ENCODE peak calls at places on chromosomes 5 and 9, in nine cellular contexts. One of them, this sample, is unnamed.

GRCh38 chr9:114321759-114322158 is 1.1 kb upstream of the ORM1 start:
- DNase-seq in pancreas: no peak
- DNase-seq in dorsolateral prefrontal cortex: no peak
- DNase-seq in HFF-Myc: no peak
- DNase-seq in neural progenitor cell: no peak
- DNase-seq in astrocyte of the spinal cord: peak
- DNase-seq in endothelial cell: no peak
- DNase-seq in body of pancreas: no peak
- DNase-seq in left ventricle myocardium inferior: no peak
- DNase-seq in this sample: no peak

GRCh38 chr9:108151161-108151586 is 661.6 kb upstream of the KLF4 start:
- DNase-seq in HFF-Myc: peak
- DNase-seq in neural progenitor cell: no peak
- DNase-seq in dorsolateral prefrontal cortex: no peak
- DNase-seq in pancreas: no peak
- DNase-seq in endothelial cell: no peak
- DNase-seq in body of pancreas: no peak
- DNase-seq in left ventricle myocardium inferior: peak
- DNase-seq in astrocyte of the spinal cord: peak
- DNase-seq in this sample: no peak

GRCh38 chr5:106825379-106825778 is 845.4 kb downstream of the EFNA5 start:
- DNase-seq in HFF-Myc: no peak
- DNase-seq in neural progenitor cell: no peak
- DNase-seq in left ventricle myocardium inferior: no peak
- DNase-seq in dorsolateral prefrontal cortex: no peak
- DNase-seq in pancreas: no peak
- DNase-seq in endothelial cell: no peak
- DNase-seq in astrocyte of the spinal cord: peak
- DNase-seq in body of pancreas: no peak
- DNase-seq in this sample: no peak

GRCh38 chr9:124291801-124292396 is 34.1 kb downstream of the NEK6 start:
- DNase-seq in HFF-Myc: no peak
- DNase-seq in dorsolateral prefrontal cortex: no peak
- DNase-seq in neural progenitor cell: no peak
- DNase-seq in pancreas: no peak
- DNase-seq in astrocyte of the spinal cord: no peak
- DNase-seq in endothelial cell: no peak
- DNase-seq in body of pancreas: no peak
- DNase-seq in left ventricle myocardium inferior: peak
- DNase-seq in this sample: peak

GRCh38 chr9:116421006-116421538 is 266.0 kb upstream of the TRIM32 start:
- DNase-seq in astrocyte of the spinal cord: no peak
- DNase-seq in neural progenitor cell: no peak
- DNase-seq in HFF-Myc: no peak
- DNase-seq in endothelial cell: no peak
- DNase-seq in dorsolateral prefrontal cortex: no peak
- DNase-seq in body of pancreas: no peak
- DNase-seq in left ventricle myocardium inferior: no peak
- DNase-seq in pancreas: no peak
- DNase-seq in this sample: no peak

GRCh38 chr5:135246923-135247795 is 151.9 kb downstream of the MACROH2A1 start:
- DNase-seq in pancreas: no peak
- DNase-seq in HFF-Myc: peak
- DNase-seq in left ventricle myocardium inferior: no peak
- DNase-seq in astrocyte of the spinal cord: peak
- DNase-seq in body of pancreas: no peak
- DNase-seq in endothelial cell: no peak
- DNase-seq in neural progenitor cell: no peak
- DNase-seq in dorsolateral prefrontal cortex: no peak
- DNase-seq in this sample: no peak

GRCh38 chr9:78064075-78064474 is 32.5 kb upstream of the GNAQ start:
- DNase-seq in astrocyte of the spinal cord: peak
- DNase-seq in body of pancreas: no peak
- DNase-seq in HFF-Myc: no peak
- DNase-seq in pancreas: no peak
- DNase-seq in neural progenitor cell: no peak
- DNase-seq in endothelial cell: no peak
- DNase-seq in dorsolateral prefrontal cortex: no peak
- DNase-seq in left ventricle myocardium inferior: no peak
- DNase-seq in this sample: no peak

GRCh38 chr5:174384509-174384947 is 339.0 kb downstream of the NSG2 start:
- DNase-seq in neural progenitor cell: no peak
- DNase-seq in pancreas: no peak
- DNase-seq in dorsolateral prefrontal cortex: no peak
- DNase-seq in endothelial cell: no peak
- DNase-seq in body of pancreas: no peak
- DNase-seq in HFF-Myc: peak
- DNase-seq in left ventricle myocardium inferior: no peak
- DNase-seq in astrocyte of the spinal cord: no peak
- DNase-seq in this sample: no peak

GRCh38 chr5:66744040-66744439 is 147.8 kb downstream of the MAST4 start:
- DNase-seq in HFF-Myc: no peak
- DNase-seq in pancreas: no peak
- DNase-seq in dorsolateral prefrontal cortex: no peak
- DNase-seq in neural progenitor cell: no peak
- DNase-seq in left ventricle myocardium inferior: peak
- DNase-seq in astrocyte of the spinal cord: peak
- DNase-seq in endothelial cell: no peak
- DNase-seq in body of pancreas: no peak
- DNase-seq in this sample: peak

GRCh38 chr5:166493627-166494026 is 1797.8 kb upstream of the WWC1 start:
- DNase-seq in dorsolateral prefrontal cortex: no peak
- DNase-seq in astrocyte of the spinal cord: no peak
- DNase-seq in body of pancreas: no peak
- DNase-seq in pancreas: no peak
- DNase-seq in neural progenitor cell: no peak
- DNase-seq in left ventricle myocardium inferior: no peak
- DNase-seq in HFF-Myc: no peak
- DNase-seq in endothelial cell: no peak
- DNase-seq in this sample: no peak

GRCh38 chr9:85716031-85716877 is 25.5 kb downstream of the AGTPBP1 start:
- DNase-seq in neural progenitor cell: no peak
- DNase-seq in HFF-Myc: no peak
- DNase-seq in dorsolateral prefrontal cortex: no peak
- DNase-seq in astrocyte of the spinal cord: no peak
- DNase-seq in endothelial cell: no peak
- DNase-seq in body of pancreas: no peak
- DNase-seq in pancreas: no peak
- DNase-seq in left ventricle myocardium inferior: no peak
- DNase-seq in this sample: no peak

GRCh38 chr9:113907282-113907681 is 31.2 kb downstream of the ZNF618 start:
- DNase-seq in neural progenitor cell: no peak
- DNase-seq in left ventricle myocardium inferior: no peak
- DNase-seq in body of pancreas: no peak
- DNase-seq in pancreas: no peak
- DNase-seq in HFF-Myc: no peak
- DNase-seq in astrocyte of the spinal cord: no peak
- DNase-seq in endothelial cell: no peak
- DNase-seq in dorsolateral prefrontal cortex: no peak
- DNase-seq in this sample: no peak

GRCh38 chr5:172282277-172283019 is 1.1 kb downstream of the UBTD2 start:
- DNase-seq in dorsolateral prefrontal cortex: no peak
- DNase-seq in body of pancreas: no peak
- DNase-seq in pancreas: no peak
- DNase-seq in endothelial cell: no peak
- DNase-seq in neural progenitor cell: no peak
- DNase-seq in left ventricle myocardium inferior: no peak
- DNase-seq in HFF-Myc: no peak
- DNase-seq in astrocyte of the spinal cord: peak
- DNase-seq in this sample: no peak

GRCh38 chr5:108093186-108093585 is 288.7 kb downstream of the FBXL17 start:
- DNase-seq in neural progenitor cell: peak
- DNase-seq in HFF-Myc: no peak
- DNase-seq in pancreas: no peak
- DNase-seq in astrocyte of the spinal cord: peak
- DNase-seq in dorsolateral prefrontal cortex: no peak
- DNase-seq in left ventricle myocardium inferior: no peak
- DNase-seq in endothelial cell: no peak
- DNase-seq in body of pancreas: no peak
- DNase-seq in this sample: no peak

GRCh38 chr9:94613003-94613402 is 19.4 kb upstream of the FBP2 start:
- DNase-seq in astrocyte of the spinal cord: no peak
- DNase-seq in dorsolateral prefrontal cortex: no peak
- DNase-seq in left ventricle myocardium inferior: no peak
- DNase-seq in endothelial cell: no peak
- DNase-seq in body of pancreas: no peak
- DNase-seq in neural progenitor cell: no peak
- DNase-seq in HFF-Myc: no peak
- DNase-seq in pancreas: no peak
- DNase-seq in this sample: no peak

GRCh38 chr9:122168356-122168755 is 8.6 kb downstream of the MORN5 start:
- DNase-seq in endothelial cell: no peak
- DNase-seq in HFF-Myc: no peak
- DNase-seq in body of pancreas: no peak
- DNase-seq in left ventricle myocardium inferior: no peak
- DNase-seq in pancreas: no peak
- DNase-seq in neural progenitor cell: no peak
- DNase-seq in astrocyte of the spinal cord: no peak
- DNase-seq in dorsolateral prefrontal cortex: no peak
- DNase-seq in this sample: no peak

DNA sequence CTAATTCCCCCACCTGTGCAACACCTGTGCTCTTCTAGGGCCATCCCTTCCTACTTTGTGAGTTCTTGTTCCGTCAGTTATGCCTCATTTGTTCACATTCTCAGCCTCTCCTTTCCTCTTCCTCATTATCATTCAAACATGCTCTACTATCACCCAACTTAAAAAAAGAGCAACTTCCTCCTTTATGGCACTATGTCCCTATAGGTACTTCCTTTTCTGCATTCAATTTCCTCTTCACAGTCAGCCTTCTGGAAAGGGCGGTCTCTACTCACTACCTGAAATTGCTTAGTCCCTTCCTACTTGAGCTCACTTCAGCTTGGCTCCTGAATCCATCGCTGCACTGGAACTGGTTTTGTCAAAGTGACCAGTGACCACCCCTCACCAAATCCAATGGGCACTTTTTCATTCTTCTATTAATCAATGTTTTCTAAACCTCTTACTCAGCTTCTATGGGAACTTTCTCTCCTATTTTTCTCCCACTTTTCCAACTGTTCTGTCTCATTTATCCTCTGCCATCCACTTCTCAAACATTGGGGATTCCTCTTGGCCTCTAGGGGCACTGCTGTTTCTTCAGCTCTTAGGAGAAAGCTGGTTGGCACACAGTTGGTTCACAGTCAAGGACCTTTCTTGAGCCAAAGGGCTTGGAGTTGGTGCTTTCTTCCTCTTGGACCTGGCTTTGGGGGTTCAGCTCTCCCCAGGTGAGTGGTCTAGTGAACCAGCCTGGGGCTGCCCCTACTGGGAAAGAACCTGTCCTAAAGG is 112.0 kb upstream of the LHFPL2 start:
- DNase-seq in left ventricle myocardium inferior: no peak
- DNase-seq in HFF-Myc: no peak
- DNase-seq in pancreas: no peak
- DNase-seq in neural progenitor cell: no peak
- DNase-seq in body of pancreas: no peak
- DNase-seq in astrocyte of the spinal cord: no peak
- DNase-seq in dorsolateral prefrontal cortex: no peak
- DNase-seq in endothelial cell: no peak
- DNase-seq in this sample: no peak
- TF ChIP-seq CTCF in left ventricle myocardium inferior: peak
- TF ChIP-seq CTCF in HFF-Myc: peak
- TF ChIP-seq CTCF in pancreas: no peak
- TF ChIP-seq CTCF in neural progenitor cell: peak
- TF ChIP-seq CTCF in body of pancreas: no peak
- TF ChIP-seq CTCF in astrocyte of the spinal cord: peak
- TF ChIP-seq CTCF in dorsolateral prefrontal cortex: peak
- TF ChIP-seq CTCF in endothelial cell: no peak
- TF ChIP-seq CTCF in this sample: no peak

GRCh38 chr9:105690742-105691141 is 3.6 kb upstream of the TMEM38B start:
- DNase-seq in dorsolateral prefrontal cortex: no peak
- DNase-seq in body of pancreas: no peak
- DNase-seq in left ventricle myocardium inferior: no peak
- DNase-seq in endothelial cell: no peak
- DNase-seq in astrocyte of the spinal cord: no peak
- DNase-seq in HFF-Myc: no peak
- DNase-seq in pancreas: no peak
- DNase-seq in neural progenitor cell: no peak
- DNase-seq in this sample: no peak
- TF ChIP-seq CTCF in dorsolateral prefrontal cortex: peak
- TF ChIP-seq CTCF in body of pancreas: no peak
- TF ChIP-seq CTCF in left ventricle myocardium inferior: peak
- TF ChIP-seq CTCF in endothelial cell: peak
- TF ChIP-seq CTCF in astrocyte of the spinal cord: peak
- TF ChIP-seq CTCF in HFF-Myc: peak
- TF ChIP-seq CTCF in pancreas: peak
- TF ChIP-seq CTCF in neural progenitor cell: peak
- TF ChIP-seq CTCF in this sample: no peak

GRCh38 chr5:95823738-95824609 is 1.4 kb upstream of the GLRX start:
- DNase-seq in HFF-Myc: peak
- DNase-seq in dorsolateral prefrontal cortex: no peak
- DNase-seq in pancreas: peak
- DNase-seq in body of pancreas: no peak
- DNase-seq in endothelial cell: peak
- DNase-seq in left ventricle myocardium inferior: peak
- DNase-seq in astrocyte of the spinal cord: peak
- DNase-seq in neural progenitor cell: no peak
- DNase-seq in this sample: peak
- TF ChIP-seq CTCF in HFF-Myc: peak
- TF ChIP-seq CTCF in dorsolateral prefrontal cortex: no peak
- TF ChIP-seq CTCF in pancreas: no peak
- TF ChIP-seq CTCF in body of pancreas: no peak
- TF ChIP-seq CTCF in endothelial cell: no peak
- TF ChIP-seq CTCF in left ventricle myocardium inferior: no peak
- TF ChIP-seq CTCF in astrocyte of the spinal cord: no peak
- TF ChIP-seq CTCF in neural progenitor cell: no peak
- TF ChIP-seq CTCF in this sample: no peak

GRCh38 chr5:127884416-127884815 is 181.2 kb downstream of the CCDC192 start:
- DNase-seq in left ventricle myocardium inferior: no peak
- DNase-seq in endothelial cell: no peak
- DNase-seq in neural progenitor cell: no peak
- DNase-seq in dorsolateral prefrontal cortex: no peak
- DNase-seq in astrocyte of the spinal cord: no peak
- DNase-seq in pancreas: no peak
- DNase-seq in body of pancreas: no peak
- DNase-seq in HFF-Myc: no peak
- DNase-seq in this sample: no peak
- TF ChIP-seq CTCF in left ventricle myocardium inferior: no peak
- TF ChIP-seq CTCF in endothelial cell: no peak
- TF ChIP-seq CTCF in neural progenitor cell: no peak
- TF ChIP-seq CTCF in dorsolateral prefrontal cortex: no peak
- TF ChIP-seq CTCF in astrocyte of the spinal cord: no peak
- TF ChIP-seq CTCF in pancreas: no peak
- TF ChIP-seq CTCF in body of pancreas: no peak
- TF ChIP-seq CTCF in HFF-Myc: no peak
- TF ChIP-seq CTCF in this sample: no peak

GRCh38 chr5:141529002-141529401 is 40.1 kb downstream of the PCDHGC5 start:
- DNase-seq in dorsolateral prefrontal cortex: no peak
- DNase-seq in astrocyte of the spinal cord: peak
- DNase-seq in neural progenitor cell: no peak
- DNase-seq in left ventricle myocardium inferior: peak
- DNase-seq in pancreas: no peak
- DNase-seq in HFF-Myc: no peak
- DNase-seq in endothelial cell: no peak
- DNase-seq in body of pancreas: peak
- DNase-seq in this sample: no peak
- TF ChIP-seq CTCF in dorsolateral prefrontal cortex: no peak
- TF ChIP-seq CTCF in astrocyte of the spinal cord: no peak
- TF ChIP-seq CTCF in neural progenitor cell: no peak
- TF ChIP-seq CTCF in left ventricle myocardium inferior: no peak
- TF ChIP-seq CTCF in pancreas: no peak
- TF ChIP-seq CTCF in HFF-Myc: no peak
- TF ChIP-seq CTCF in endothelial cell: no peak
- TF ChIP-seq CTCF in body of pancreas: no peak
- TF ChIP-seq CTCF in this sample: no peak

GRCh38 chr5:142000176-142000575 is 12.7 kb downstream of the GNPDA1 start:
- DNase-seq in neural progenitor cell: no peak
- DNase-seq in endothelial cell: no peak
- DNase-seq in dorsolateral prefrontal cortex: no peak
- DNase-seq in body of pancreas: no peak
- DNase-seq in left ventricle myocardium inferior: no peak
- DNase-seq in astrocyte of the spinal cord: no peak
- DNase-seq in HFF-Myc: no peak
- DNase-seq in pancreas: no peak
- DNase-seq in this sample: no peak
- TF ChIP-seq CTCF in neural progenitor cell: no peak
- TF ChIP-seq CTCF in endothelial cell: no peak
- TF ChIP-seq CTCF in dorsolateral prefrontal cortex: no peak
- TF ChIP-seq CTCF in body of pancreas: no peak
- TF ChIP-seq CTCF in left ventricle myocardium inferior: no peak
- TF ChIP-seq CTCF in astrocyte of the spinal cord: no peak
- TF ChIP-seq CTCF in HFF-Myc: no peak
- TF ChIP-seq CTCF in pancreas: no peak
- TF ChIP-seq CTCF in this sample: no peak